ENCODE peak calls at places on chromosome 21, in nine cellular contexts. C is fibroblast of lung, L is AG10803, S is uterus, N is Peyer's patch, Y is IMR-90, G is hepatocyte, E is HCT116, X is colonic mucosa. I is an unnamed sample.

GRCh38 chr21:15204140-15204774 is 139.5 kb upstream of the NRIP1 start:
- DNase-seq in N (no peak), L (no peak), C (no peak), Y (no peak), S (no peak), E (no peak), X (no peak), G (no peak), I (no peak)

GRCh38 chr21:26952274-26953066 is 14.4 kb downstream of the ADAMTS5 start:
- DNase-seq in X (no peak), N (no peak), C (no peak), Y (peak), L (no peak), S (no peak), G (no peak), E (no peak), I (peak)

GRCh38 chr21:33761104-33762036 is 119.1 kb downstream of the ITSN1 start:
- DNase-seq in X (no peak), Y (peak), C (peak), L (peak), E (peak), S (peak), N (peak), G (peak), I (no peak)

GRCh38 chr21:45558044-45558721 is 15.9 kb upstream of the SLC19A1 start:
- DNase-seq in G (no peak), E (no peak), Y (no peak), C (no peak), N (peak), X (no peak), S (peak), L (no peak), I (no peak)

GRCh38 chr21:43585924-43586411 is 73.3 kb downstream of the HSF2BP start:
- DNase-seq in Y (peak), C (peak), S (peak), E (peak), X (no peak), G (peak), L (peak), N (no peak), I (peak)

GRCh38 chr21:32514275-32515055 is 70.9 kb downstream of the TCP10L start:
- DNase-seq in C (no peak), S (no peak), X (no peak), N (no peak), Y (no peak), L (no peak), E (no peak), G (no peak), I (no peak)

GRCh38 chr21:34916446-34916845 is 132.7 kb downstream of the RUNX1 start:
- DNase-seq in L (peak), Y (peak), G (no peak), N (no peak), C (no peak), S (no peak), X (no peak), E (no peak), I (no peak)

GRCh38 chr21:42696026-42696380 is 42.6 kb downstream of the PDE9A start:
- DNase-seq in Y (no peak), C (no peak), S (no peak), E (no peak), X (no peak), G (no peak), L (no peak), N (no peak), I (no peak)

GRCh38 chr21:44881586-44881939 is 8.1 kb upstream of the PTTG1IP start:
- DNase-seq in X (no peak), G (no peak), S (no peak), L (no peak), C (no peak), E (no peak), Y (no peak), N (no peak), I (no peak)

GRCh38 chr21:45080639-45081414 is 6.4 kb downstream of the ADARB1 start:
- DNase-seq in C (peak), G (peak), N (peak), X (no peak), L (peak), S (peak), E (no peak), Y (peak), I (no peak)

GRCh38 chr21:26966978-26967913 is at the start of gene ADAMTS5:
- DNase-seq in G (peak), X (peak), Y (peak), N (peak), L (peak), E (no peak), S (peak), C (peak), I (peak)

GRCh38 chr21:31730687-31731111 is 1.2 kb downstream of the SCAF4 start:
- DNase-seq in S (no peak), N (no peak), E (no peak), G (no peak), Y (peak), C (no peak), L (no peak), X (no peak), I (peak)

GRCh38 chr21:35217504-35218060 is 168.5 kb upstream of the RUNX1 start:
- DNase-seq in N (no peak), S (no peak), L (peak), G (peak), E (peak), Y (peak), C (peak), X (no peak), I (no peak)

GRCh38 chr21:14675774-14676530 is 129.8 kb upstream of the SAMSN1 start:
- DNase-seq in S (no peak), L (no peak), E (no peak), Y (no peak), C (no peak), X (peak), N (peak), G (no peak), I (no peak)

GRCh38 chr21:44831227-44831626 is 13.4 kb upstream of the SUMO3 start:
- DNase-seq in Y (no peak), L (no peak), N (no peak), E (no peak), G (no peak), C (no peak), S (no peak), X (no peak), I (no peak)

GRCh38 chr21:33412832-33413519 is 9.8 kb downstream of the IFNGR2 start:
- DNase-seq in G (peak), E (no peak), C (no peak), Y (no peak), L (no peak), N (peak), S (no peak), X (peak), I (no peak)

GRCh38 chr21:44463716-44464115 is 8.4 kb downstream of the LRRC3 start:
- DNase-seq in G (no peak), Y (no peak), X (no peak), N (peak), L (no peak), S (no peak), C (no peak), E (no peak), I (peak)

GRCh38 chr21:33644383-33645074 is 2.2 kb downstream of the ITSN1 start:
- DNase-seq in G (peak), X (no peak), L (peak), N (no peak), Y (peak), C (peak), S (peak), E (no peak), I (no peak)

GRCh38 chr21:45577806-45578801 is 35.9 kb upstream of the SLC19A1 start:
- DNase-seq in X (no peak), Y (no peak), S (no peak), C (no peak), N (peak), L (no peak), G (peak), E (no peak), I (no peak)

GRCh38 chr21:42623684-42624083 is 29.7 kb upstream of the PDE9A start:
- DNase-seq in L (no peak), C (no peak), G (no peak), N (no peak), Y (no peak), S (no peak), X (no peak), E (no peak), I (no peak)

GRCh38 chr21:46116846-46117585 is 19.1 kb downstream of the COL6A2 start:
- DNase-seq in Y (no peak), C (peak), L (peak), S (peak), X (no peak), G (no peak), E (no peak), N (peak), I (peak)

GRCh38 chr21:34113842-34114241 is 40.5 kb downstream of the MRPS6 start:
- DNase-seq in E (no peak), N (no peak), L (no peak), G (no peak), S (no peak), Y (no peak), X (no peak), C (no peak), I (no peak)

GRCh38 chr21:44516342-44516741 is 23.7 kb downstream of the KRTAP10-1 start:
- DNase-seq in C (no peak), N (no peak), Y (no peak), G (no peak), E (no peak), L (no peak), X (no peak), S (no peak), I (no peak)

GRCh38 chr21:44911384-44912157 is 9.1 kb downstream of the ITGB2 start:
- DNase-seq in C (no peak), G (no peak), X (peak), Y (no peak), N (peak), S (peak), E (no peak), L (no peak), I (no peak)

GRCh38 chr21:16476056-16476850 is 746.5 kb downstream of the USP25 start:
- DNase-seq in G (no peak), E (no peak), L (no peak), N (no peak), Y (no peak), X (no peak), C (peak), S (no peak), I (no peak)

GRCh38 chr21:16241021-16241420 is 511.2 kb downstream of the USP25 start:
- DNase-seq in S (no peak), E (no peak), Y (no peak), X (no peak), L (no peak), N (no peak), C (no peak), G (no peak), I (no peak)

GRCh38 chr21:20424943-20425342 is 573.3 kb upstream of the NCAM2 start:
- DNase-seq in E (no peak), S (no peak), C (no peak), Y (no peak), L (no peak), G (no peak), N (no peak), X (no peak), I (no peak)

GRCh38 chr21:30257773-30258172 is 25.0 kb downstream of the KRTAP24-1 start:
- DNase-seq in X (peak), L (peak), Y (no peak), C (peak), G (peak), E (no peak), N (peak), S (no peak), I (peak)

GRCh38 chr21:32412998-32413504 is 545 bp downstream of the EVA1C start:
- DNase-seq in Y (no peak), G (no peak), S (peak), N (peak), X (peak), C (peak), E (no peak), L (no peak), I (peak)

GRCh38 chr21:33871171-33871570 is 44.4 kb downstream of the ATP5PO start:
- DNase-seq in E (no peak), S (no peak), C (peak), Y (peak), N (no peak), L (peak), X (no peak), G (no peak), I (no peak)

GRCh38 chr21:26709090-26709489 is 136.0 kb upstream of the CYYR1 start:
- DNase-seq in X (no peak), N (no peak), E (no peak), L (no peak), C (no peak), G (no peak), S (no peak), Y (peak), I (no peak)

GRCh38 chr21:31132574-31133242 is 94.4 kb upstream of the KRTAP19-8 start:
- DNase-seq in S (no peak), Y (peak), L (peak), E (no peak), C (peak), N (peak), X (no peak), G (no peak), I (no peak)

GRCh38 chr21:45543371-45543709 is 1.1 kb upstream of the SLC19A1 start:
- DNase-seq in S (peak), Y (no peak), G (no peak), N (peak), X (no peak), L (no peak), E (no peak), C (no peak), I (no peak)

GRCh38 chr21:45797338-45797737 is 153.8 kb downstream of the PCBP3 start:
- DNase-seq in N (no peak), Y (no peak), G (no peak), C (no peak), E (no peak), S (no peak), X (no peak), L (no peak), I (no peak)

GRCh38 chr21:44390886-44391285 is 37.5 kb downstream of the TRPM2 start:
- DNase-seq in C (no peak), X (no peak), S (no peak), Y (no peak), L (no peak), E (no peak), G (no peak), N (peak), I (no peak)

GRCh38 chr21:20463362-20463761 is 534.8 kb upstream of the NCAM2 start:
- DNase-seq in G (no peak), N (no peak), X (no peak), C (no peak), L (no peak), E (no peak), Y (no peak), S (no peak), I (no peak)

GRCh38 chr21:34132202-34132601 is 58.8 kb downstream of the MRPS6 start:
- DNase-seq in L (no peak), E (no peak), G (no peak), S (no peak), Y (no peak), X (no peak), C (no peak), N (no peak), I (no peak)

GRCh38 chr21:25458484-25458883 is 148.8 kb downstream of the MRPL39 start:
- DNase-seq in N (no peak), X (no peak), C (no peak), L (no peak), Y (no peak), E (no peak), S (no peak), G (no peak), I (no peak)

GRCh38 chr21:25459993-25460392 is 147.3 kb downstream of the MRPL39 start:
- DNase-seq in Y (no peak), S (no peak), G (no peak), L (no peak), X (no peak), C (no peak), E (no peak), N (no peak), I (no peak)

GRCh38 chr21:25457946-25458345 is 149.3 kb downstream of the MRPL39 start:
- DNase-seq in C (no peak), G (no peak), L (no peak), X (no peak), N (no peak), E (no peak), S (no peak), Y (no peak), I (no peak)

GRCh38 chr21:25457411-25457810 is 149.9 kb downstream of the MRPL39 start:
- DNase-seq in C (peak), X (no peak), N (no peak), Y (peak), S (no peak), E (no peak), G (peak), L (peak), I (no peak)

GRCh38 chr21:25459365-25459764 is 147.9 kb downstream of the MRPL39 start:
- DNase-seq in E (no peak), Y (no peak), G (no peak), C (no peak), N (no peak), S (no peak), L (no peak), X (no peak), I (no peak)
- TF ChIP-seq CTCF in E (no peak), Y (no peak), G (no peak), C (no peak), N (no peak), S (no peak), L (no peak), X (no peak), I (no peak)

DNA sequence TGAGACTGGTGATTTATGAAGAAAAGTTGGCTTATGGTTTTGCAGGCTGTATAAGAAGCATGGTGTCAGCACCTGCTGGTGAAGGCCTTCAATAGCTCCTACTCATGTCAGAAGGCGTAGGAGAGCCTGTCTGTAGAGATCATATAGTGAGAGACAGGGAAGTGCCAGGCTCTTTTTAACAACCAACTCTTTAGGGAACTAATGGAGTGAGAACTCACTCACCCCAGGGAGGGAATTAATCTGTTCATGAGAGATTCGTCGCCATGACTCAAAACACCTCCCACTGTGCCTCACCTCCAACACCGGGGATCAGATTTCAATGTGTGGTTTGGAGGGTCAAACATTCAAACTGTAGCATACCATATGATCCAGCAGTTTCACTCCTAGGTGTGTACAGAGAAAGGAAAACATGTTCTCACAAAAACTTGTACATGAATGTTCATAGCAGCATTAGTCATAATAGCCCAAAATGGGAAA is 72.6 kb downstream of the TTC3 start:
- DNase-seq in Y (peak), N (no peak), S (no peak), C (no peak), L (no peak), E (peak), X (no peak), G (no peak), I (no peak)
- TF ChIP-seq CTCF in Y (no peak), N (no peak), S (no peak), C (no peak), L (no peak), E (no peak), X (no peak), G (no peak), I (no peak)

DNA sequence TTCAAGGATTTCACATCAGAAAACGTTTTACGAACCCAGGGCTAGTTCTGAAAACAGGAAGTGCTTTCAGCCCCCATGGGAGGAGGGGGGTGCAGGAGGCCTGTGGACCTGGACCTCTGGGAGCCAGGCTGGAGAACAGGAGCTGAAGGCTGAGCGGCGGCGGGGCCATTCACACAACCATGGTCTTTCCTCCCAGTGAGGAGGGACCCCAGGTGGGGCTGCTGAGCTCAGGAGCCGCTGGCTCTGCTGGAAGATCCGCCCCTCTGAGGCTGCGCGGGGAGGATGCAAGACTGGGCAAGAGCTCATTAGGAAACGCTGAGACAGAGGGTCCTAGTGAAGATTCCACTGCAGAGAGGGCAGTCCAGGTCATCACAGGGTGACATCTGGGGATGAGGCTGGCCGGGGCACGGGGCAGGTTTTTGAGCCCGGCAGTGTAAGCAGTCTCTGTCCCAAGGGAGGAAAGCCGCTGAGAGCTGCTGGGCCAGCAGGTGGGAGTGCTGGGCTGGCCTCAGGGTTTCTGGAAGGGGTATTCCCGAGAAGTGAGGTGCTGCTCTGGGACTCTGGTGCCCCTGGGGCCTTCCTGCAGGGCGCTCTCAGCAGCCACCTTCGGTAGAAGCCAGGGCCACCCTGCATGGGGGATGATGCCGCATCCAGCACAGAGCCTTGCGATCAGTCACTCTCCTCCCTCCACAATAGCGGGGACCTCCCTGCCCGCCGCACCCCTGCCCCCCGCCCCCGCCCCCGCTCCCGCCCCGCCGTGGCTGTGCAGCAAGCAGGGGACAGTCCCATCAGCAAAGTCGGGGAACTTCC is 7.5 kb downstream of the MX2 start:
- DNase-seq in E (no peak), G (peak), L (peak), S (no peak), X (no peak), C (no peak), Y (no peak), N (peak), I (peak)
- TF ChIP-seq CTCF in E (no peak), G (peak), L (peak), S (no peak), X (no peak), C (no peak), Y (no peak), N (no peak), I (peak)

GRCh38 chr21:39114871-39115658 is 68.2 kb downstream of the PSMG1 start:
- DNase-seq in G (no peak), Y (peak), S (no peak), N (no peak), E (no peak), L (peak), X (no peak), C (peak), I (no peak)
- TF ChIP-seq CTCF in G (no peak), Y (no peak), S (no peak), N (no peak), E (no peak), L (no peak), X (no peak), C (no peak), I (no peak)

GRCh38 chr21:39705849-39706248 is 39.1 kb upstream of the IGSF5 start:
- DNase-seq in X (no peak), L (peak), N (no peak), E (no peak), S (no peak), Y (peak), G (no peak), C (peak), I (no peak)
- TF ChIP-seq CTCF in X (no peak), L (peak), N (no peak), E (peak), S (no peak), Y (peak), G (no peak), C (peak), I (no peak)

GRCh38 chr21:29231781-29232548 is 66.8 kb upstream of the BACH1 start:
- DNase-seq in G (no peak), E (no peak), C (no peak), X (no peak), S (no peak), N (no peak), Y (no peak), L (no peak), I (no peak)

GRCh38 chr21:29235714-29236197 is 63.0 kb upstream of the BACH1 start:
- DNase-seq in X (no peak), S (no peak), G (no peak), L (no peak), C (no peak), N (no peak), Y (no peak), E (no peak), I (no peak)

GRCh38 chr21:29230541-29231275 is 68.0 kb upstream of the BACH1 start:
- DNase-seq in N (no peak), L (peak), X (no peak), G (no peak), E (no peak), C (peak), Y (no peak), S (no peak), I (no peak)

GRCh38 chr21:29233611-29234540 is 64.8 kb upstream of the BACH1 start:
- DNase-seq in N (no peak), C (no peak), S (no peak), E (no peak), G (no peak), Y (no peak), L (no peak), X (no peak), I (no peak)

GRCh38 chr21:29232601-29233541 is 65.9 kb upstream of the BACH1 start:
- DNase-seq in N (no peak), X (no peak), C (no peak), E (no peak), Y (peak), G (peak), L (peak), S (no peak), I (no peak)
- TF ChIP-seq CTCF in N (no peak), X (no peak), C (no peak), E (no peak), Y (no peak), G (no peak), L (no peak), S (no peak), I (no peak)

GRCh38 chr21:17585875-17586450 is 26.7 kb downstream of the BTG3 start:
- DNase-seq in Y (peak), X (peak), S (no peak), N (no peak), E (peak), C (peak), L (peak), G (peak), I (no peak)
- TF ChIP-seq CTCF in Y (peak), X (peak), S (peak), N (peak), E (peak), C (peak), L (peak), G (peak), I (peak)